ENCODE peak calls at places on chromosomes 1 and 21, in seven cellular contexts. T is CD8-positive, alpha-beta T cell; N is CD8-positive, alpha-beta memory T cell; Z is CD4-positive, CD25-positive, alpha-beta regulatory T cell; R is left ventricle myocardium inferior; H is HCT116; I is neural progenitor cell. L is an unnamed sample. For H3K4me1 and H3K9me3, the result is how much of the 10 kb centered on the place peaks cover.

GRCh38 chr1:196877964-196878363 is 9.9 kb upstream of the CFHR4 start:
- DNase-seq in T (no peak), N (no peak), Z (no peak), R (no peak), H (no peak), I (peak), L (no peak)

GRCh38 chr21:34367320-34367935 is 3.6 kb downstream of the KCNE2 start:
- DNase-seq in T (no peak), N (peak), Z (no peak), R (no peak), H (peak), I (peak), L (no peak)

GRCh38 chr1:43285269-43285986 is at the start of gene C1orf210:
- DNase-seq in T (no peak), N (peak), Z (no peak), R (no peak), H (peak), I (peak), L (no peak)

GRCh38 chr1:16155537-16156410 is at the start of gene EPHA2:
- DNase-seq in T (no peak), N (no peak), Z (no peak), R (peak), H (peak), I (peak), L (no peak)

GRCh38 chr1:167720965-167721616 is 691 bp upstream of the MPZL1 start:
- DNase-seq in T (no peak), N (no peak), Z (no peak), R (no peak), H (no peak), I (peak), L (no peak)

GRCh38 chr1:55524013-55524412 is 308.8 kb upstream of the USP24 start:
- DNase-seq in T (no peak), N (no peak), Z (no peak), R (no peak), H (no peak), I (no peak), L (no peak)

GRCh38 chr1:22137006-22137720 is 5.7 kb downstream of the WNT4 start:
- DNase-seq in T (no peak), N (no peak), Z (no peak), R (no peak), H (no peak), I (peak), L (no peak)

GRCh38 chr1:22108343-22109135 is 34.4 kb downstream of the WNT4 start:
- DNase-seq in T (no peak), N (no peak), Z (no peak), R (no peak), H (no peak), I (no peak), L (no peak)

GRCh38 chr1:192807968-192808587 is 761 bp upstream of the RGS2 start:
- DNase-seq in T (peak), N (no peak), Z (no peak), R (no peak), H (no peak), I (peak), L (no peak)

GRCh38 chr1:153629971-153630370 is 1.7 kb downstream of the S100A1 start:
- DNase-seq in T (no peak), N (no peak), Z (no peak), R (peak), H (no peak), I (no peak), L (no peak)

GRCh38 chr1:43573066-43573799 is 42.5 kb downstream of the PTPRF start:
- DNase-seq in T (no peak), N (no peak), Z (no peak), R (peak), H (no peak), I (peak), L (no peak)

GRCh38 chr1:241499910-241500309 is 19.6 kb downstream of the FH start:
- DNase-seq in T (no peak), N (no peak), Z (no peak), R (no peak), H (no peak), I (peak), L (no peak)

GRCh38 chr1:46539968-46540367 is 11.5 kb downstream of the KNCN start:
- DNase-seq in T (no peak), N (no peak), Z (no peak), R (no peak), H (no peak), I (no peak), L (no peak)

GRCh38 chr21:44925027-44925755 is 4.5 kb upstream of the ITGB2 start:
- DNase-seq in T (no peak), N (no peak), Z (no peak), R (no peak), H (no peak), I (no peak), L (no peak)

GRCh38 chr1:38872401-38873026 is 634 bp downstream of the MYCBP start:
- DNase-seq in T (peak), N (peak), Z (peak), R (no peak), H (no peak), I (peak), L (peak)

GRCh38 chr1:174999926-175000696 is at the start of gene CACYBP:
- DNase-seq in T (no peak), N (no peak), Z (no peak), R (no peak), H (no peak), I (no peak), L (no peak)

GRCh38 chr1:228416217-228416971 is at the start of gene TRIM17:
- DNase-seq in T (peak), N (peak), Z (peak), R (no peak), H (no peak), I (peak), L (peak)

GRCh38 chr21:44510508-44511218 is 29.3 kb downstream of the KRTAP10-1 start:
- DNase-seq in T (peak), N (peak), Z (peak), R (peak), H (peak), I (peak), L (peak)

GRCh38 chr1:83060216-83060615 is 938.7 kb downstream of the TTLL7 start:
- DNase-seq in T (no peak), N (no peak), Z (no peak), R (no peak), H (no peak), I (no peak), L (no peak)

GRCh38 chr1:191608367-191608766 is 549.9 kb upstream of the RGS18 start:
- DNase-seq in T (no peak), N (no peak), Z (no peak), R (no peak), H (no peak), I (no peak), L (no peak)

GRCh38 chr1:30418426-30419245 is 304.7 kb downstream of the MATN1 start:
- DNase-seq in T (no peak), N (no peak), Z (no peak), R (no peak), H (no peak), I (no peak), L (no peak)

GRCh38 chr21:18545908-18546307 is 142.3 kb upstream of the TMPRSS15 start:
- DNase-seq in T (no peak), N (no peak), Z (no peak), R (no peak), H (no peak), I (no peak), L (no peak)

GRCh38 chr21:16194851-16195251 is 465.1 kb downstream of the USP25 start:
- DNase-seq in T (no peak), N (no peak), Z (no peak), R (no peak), H (no peak), I (peak), L (no peak)

GRCh38 chr1:222643603-222643936 is 25.7 kb downstream of the MIA3 start:
- DNase-seq in T (no peak), N (no peak), Z (no peak), R (no peak), H (peak), I (no peak), L (no peak)
- H3K4me1 ChIP-seq in T (under half), N (under half), Z (under half), R (under half), H (under half), I (under half), L (under half)

DNA sequence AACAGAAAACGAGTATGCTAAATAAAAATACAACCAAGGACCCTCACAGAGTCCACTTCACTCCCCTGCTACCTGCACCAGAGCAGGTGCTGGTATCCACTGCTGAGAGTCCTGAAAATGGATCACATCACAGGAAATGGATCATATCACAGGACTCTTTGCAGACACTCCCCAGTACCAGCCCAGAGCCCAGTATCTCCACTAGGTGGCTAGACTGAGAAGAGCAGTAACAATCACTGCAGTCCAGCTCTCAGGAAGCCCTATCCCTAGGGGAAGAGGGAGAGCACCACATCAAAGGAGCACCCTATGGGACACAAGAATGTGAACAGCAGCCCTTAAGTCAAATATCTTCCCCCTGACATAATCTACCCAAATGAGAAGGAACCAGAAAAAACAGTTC is 28.0 kb downstream of the AGBL4 start:
- DNase-seq in T (no peak), N (no peak), Z (no peak), R (no peak), H (no peak), I (no peak), L (no peak)
- H3K9me3 ChIP-seq in T (under half), N (under half), Z (under half), R (under half), H (under half), I (under half), L (under half)

GRCh38 chr1:24094554-24094953 is 17.4 kb downstream of the MYOM3 start:
- DNase-seq in T (no peak), N (no peak), Z (no peak), R (no peak), H (no peak), I (no peak), L (no peak)

GRCh38 chr1:24096009-24096736 is 15.8 kb downstream of the MYOM3 start:
- DNase-seq in T (no peak), N (no peak), Z (no peak), R (peak), H (no peak), I (no peak), L (no peak)

GRCh38 chr1:24093762-24094161 is 18.2 kb downstream of the MYOM3 start:
- DNase-seq in T (no peak), N (no peak), Z (no peak), R (no peak), H (no peak), I (no peak), L (no peak)

GRCh38 chr1:24096737-24097103 is 15.2 kb downstream of the MYOM3 start:
- DNase-seq in T (no peak), N (no peak), Z (no peak), R (no peak), H (no peak), I (no peak), L (no peak)

DNA sequence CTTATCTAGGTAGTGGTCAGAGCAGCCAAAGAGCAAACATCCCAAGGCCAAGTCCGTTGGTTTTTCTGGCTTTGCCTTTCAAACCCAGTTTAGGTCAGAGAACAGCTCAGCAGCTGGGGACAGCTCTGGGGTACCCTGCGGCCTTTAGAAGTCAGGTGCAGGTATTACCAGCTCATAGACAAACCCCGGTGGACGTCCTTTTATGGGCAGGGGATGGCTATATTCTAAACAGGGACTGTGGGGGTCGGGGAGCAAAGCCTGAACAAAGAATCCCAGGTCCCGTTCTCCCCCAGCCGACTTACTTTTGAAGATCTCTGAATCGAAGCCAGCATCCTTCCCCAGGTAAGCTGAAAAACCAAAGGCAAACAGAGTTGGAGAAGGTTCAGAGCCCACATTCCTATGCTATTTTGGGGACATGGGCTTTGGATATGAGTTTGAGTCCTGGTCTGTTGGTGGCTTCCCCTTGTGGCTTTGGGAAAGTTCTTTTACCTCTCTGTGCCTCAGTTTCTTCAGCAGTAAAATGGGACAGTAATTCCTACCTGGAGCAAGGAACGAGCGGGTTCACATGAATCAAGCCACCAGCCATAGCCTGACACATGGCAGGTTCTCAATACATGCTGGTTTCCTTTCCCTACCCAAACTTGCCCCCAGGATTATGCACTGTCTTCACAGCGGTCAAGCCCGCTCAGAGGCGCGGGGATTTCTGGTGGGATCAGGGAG is 16.6 kb downstream of the MYOM3 start:
- DNase-seq in T (no peak), N (no peak), Z (no peak), R (no peak), H (no peak), I (no peak), L (no peak)
- H3K27ac ChIP-seq in T (no peak), N (no peak), Z (no peak), R (peak), H (no peak), I (no peak), L (no peak)

GRCh38 chr1:156484480-156485058 is 16.0 kb downstream of the MEF2D start:
- DNase-seq in T (no peak), N (no peak), Z (no peak), R (no peak), H (no peak), I (no peak), L (no peak)
- H3K4me1 ChIP-seq in T (half or more), N (half or more), Z (half or more), R (half or more), H (under half), I (under half), L (under half)

DNA sequence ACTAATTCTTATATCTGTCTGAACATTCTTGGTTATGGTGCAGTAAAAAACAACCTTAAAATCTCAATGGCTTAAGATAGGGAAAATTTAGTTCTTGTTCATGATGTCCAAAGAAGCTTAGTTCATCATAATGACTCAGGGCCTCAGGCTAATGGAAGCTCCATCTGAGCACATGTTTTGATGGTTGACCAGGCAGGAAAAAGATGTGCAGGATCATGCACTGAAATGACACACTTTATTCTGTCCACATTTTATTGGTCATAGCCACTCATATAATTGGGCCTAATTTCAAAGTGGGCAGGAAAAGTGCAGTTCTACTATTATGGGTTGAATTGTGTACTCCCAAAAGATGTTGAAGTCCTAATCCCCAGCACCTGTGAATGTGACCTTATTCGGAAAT is 198.2 kb downstream of the CENPF start:
- DNase-seq in T (no peak), N (no peak), Z (no peak), R (no peak), H (no peak), I (no peak), L (no peak)
- H3K9me3 ChIP-seq in T (under half), N (under half), Z (under half), R (under half), H (under half), I (under half), L (under half)

DNA sequence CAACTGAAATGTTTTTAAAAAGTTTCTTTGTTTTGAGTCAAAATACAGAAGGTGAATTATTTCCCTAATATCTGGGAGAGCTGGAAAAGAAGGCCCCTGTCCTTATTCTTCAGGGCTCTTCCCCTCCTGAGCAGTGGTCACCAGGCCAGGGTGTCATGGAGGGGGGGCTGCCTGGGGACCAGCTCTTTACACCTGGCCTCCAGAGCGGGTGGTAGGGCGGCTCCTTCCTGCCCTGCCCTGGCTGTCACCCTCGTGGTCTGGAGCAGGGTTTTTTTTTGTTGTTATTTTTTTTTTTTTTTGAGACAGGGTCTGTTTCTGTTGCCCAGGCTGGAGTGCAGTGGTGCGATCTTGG is 6.6 kb downstream of the SKI start:
- DNase-seq in T (no peak), N (peak), Z (no peak), R (no peak), H (no peak), I (no peak), L (no peak)
- H3K27ac ChIP-seq in T (peak), N (peak), Z (peak), R (peak), H (no peak), I (no peak), L (peak)

GRCh38 chr1:94120983-94121382 is at the start of gene ABCA4:
- DNase-seq in T (no peak), N (no peak), Z (no peak), R (no peak), H (no peak), I (peak), L (no peak)
- H3K4me1 ChIP-seq in T (under half), N (under half), Z (under half), R (under half), H (under half), I (under half), L (under half)

L was measured in naive thymus-derived CD4-positive, alpha-beta T cell.